ENCODE peak calls at places on chromosomes 11 and 22, in ten cellular contexts. One of them, this sample, is unnamed.
A peak's percentile ranks its signal among the peaks of the same experiment; 100 is the strongest.

GRCh38 chr11:8289426-8290047 is 25.9 kb upstream of the LMO1 start:
- DNase-seq in body of pancreas: peak; percentile 5
- DNase-seq in GM23248: no peak
- DNase-seq in prostate gland: no peak
- DNase-seq in foreskin keratinocyte: no peak
- DNase-seq in fibroblast of lung: no peak
- DNase-seq in MG63: no peak
- DNase-seq in CD4-positive, alpha-beta T cell: no peak
- DNase-seq in gastrocnemius medialis: no peak
- DNase-seq in neuronal stem cell: peak; percentile 54
- DNase-seq in this sample: no peak

GRCh38 chr22:20165913-20166312 is 15.1 kb upstream of the CCDC188 start:
- DNase-seq in MG63: no peak
- DNase-seq in gastrocnemius medialis: no peak
- DNase-seq in foreskin keratinocyte: no peak
- DNase-seq in neuronal stem cell: no peak
- DNase-seq in fibroblast of lung: no peak
- DNase-seq in body of pancreas: no peak
- DNase-seq in CD4-positive, alpha-beta T cell: no peak
- DNase-seq in prostate gland: no peak
- DNase-seq in GM23248: no peak
- DNase-seq in this sample: no peak

GRCh38 chr11:17719940-17720795 is 797 bp downstream of the MYOD1 start:
- DNase-seq in foreskin keratinocyte: no peak
- DNase-seq in MG63: no peak
- DNase-seq in fibroblast of lung: no peak
- DNase-seq in body of pancreas: no peak
- DNase-seq in CD4-positive, alpha-beta T cell: no peak
- DNase-seq in prostate gland: no peak
- DNase-seq in GM23248: peak; percentile 23
- DNase-seq in gastrocnemius medialis: peak; percentile 21
- DNase-seq in neuronal stem cell: no peak
- DNase-seq in this sample: no peak

GRCh38 chr11:9015677-9016076 is 11.9 kb upstream of the NRIP3 start:
- DNase-seq in gastrocnemius medialis: peak; percentile 50
- DNase-seq in neuronal stem cell: peak; percentile 65
- DNase-seq in fibroblast of lung: peak; percentile 85
- DNase-seq in body of pancreas: peak; percentile 70
- DNase-seq in prostate gland: peak; percentile 75
- DNase-seq in CD4-positive, alpha-beta T cell: peak; percentile 35
- DNase-seq in foreskin keratinocyte: peak; percentile 57
- DNase-seq in MG63: peak; percentile 98
- DNase-seq in GM23248: peak; percentile 82
- DNase-seq in this sample: peak; percentile 60

GRCh38 chr11:115919341-115920086 is 415.3 kb upstream of the CADM1 start:
- DNase-seq in GM23248: no peak
- DNase-seq in body of pancreas: no peak
- DNase-seq in prostate gland: no peak
- DNase-seq in foreskin keratinocyte: no peak
- DNase-seq in MG63: peak; percentile 17
- DNase-seq in gastrocnemius medialis: no peak
- DNase-seq in fibroblast of lung: peak; percentile 72
- DNase-seq in CD4-positive, alpha-beta T cell: no peak
- DNase-seq in neuronal stem cell: no peak
- DNase-seq in this sample: no peak

GRCh38 chr11:121522043-121522941 is 69.5 kb upstream of the SORL1-AS1 start:
- DNase-seq in prostate gland: no peak
- DNase-seq in foreskin keratinocyte: peak; percentile 56
- DNase-seq in gastrocnemius medialis: no peak
- DNase-seq in GM23248: no peak
- DNase-seq in fibroblast of lung: no peak
- DNase-seq in CD4-positive, alpha-beta T cell: no peak
- DNase-seq in body of pancreas: no peak
- DNase-seq in MG63: no peak
- DNase-seq in neuronal stem cell: no peak
- DNase-seq in this sample: no peak

GRCh38 chr11:19853016-19853415 is 140.4 kb downstream of the NAV2 start:
- DNase-seq in body of pancreas: no peak
- DNase-seq in gastrocnemius medialis: no peak
- DNase-seq in neuronal stem cell: no peak
- DNase-seq in GM23248: peak; percentile 81
- DNase-seq in fibroblast of lung: no peak
- DNase-seq in foreskin keratinocyte: no peak
- DNase-seq in MG63: no peak
- DNase-seq in CD4-positive, alpha-beta T cell: no peak
- DNase-seq in prostate gland: no peak
- DNase-seq in this sample: no peak

GRCh38 chr11:15547685-15548084 is 433.0 kb downstream of the INSC start:
- DNase-seq in MG63: no peak
- DNase-seq in foreskin keratinocyte: no peak
- DNase-seq in CD4-positive, alpha-beta T cell: no peak
- DNase-seq in GM23248: no peak
- DNase-seq in prostate gland: no peak
- DNase-seq in gastrocnemius medialis: no peak
- DNase-seq in body of pancreas: no peak
- DNase-seq in fibroblast of lung: no peak
- DNase-seq in neuronal stem cell: peak; percentile 47
- DNase-seq in this sample: no peak

DNA sequence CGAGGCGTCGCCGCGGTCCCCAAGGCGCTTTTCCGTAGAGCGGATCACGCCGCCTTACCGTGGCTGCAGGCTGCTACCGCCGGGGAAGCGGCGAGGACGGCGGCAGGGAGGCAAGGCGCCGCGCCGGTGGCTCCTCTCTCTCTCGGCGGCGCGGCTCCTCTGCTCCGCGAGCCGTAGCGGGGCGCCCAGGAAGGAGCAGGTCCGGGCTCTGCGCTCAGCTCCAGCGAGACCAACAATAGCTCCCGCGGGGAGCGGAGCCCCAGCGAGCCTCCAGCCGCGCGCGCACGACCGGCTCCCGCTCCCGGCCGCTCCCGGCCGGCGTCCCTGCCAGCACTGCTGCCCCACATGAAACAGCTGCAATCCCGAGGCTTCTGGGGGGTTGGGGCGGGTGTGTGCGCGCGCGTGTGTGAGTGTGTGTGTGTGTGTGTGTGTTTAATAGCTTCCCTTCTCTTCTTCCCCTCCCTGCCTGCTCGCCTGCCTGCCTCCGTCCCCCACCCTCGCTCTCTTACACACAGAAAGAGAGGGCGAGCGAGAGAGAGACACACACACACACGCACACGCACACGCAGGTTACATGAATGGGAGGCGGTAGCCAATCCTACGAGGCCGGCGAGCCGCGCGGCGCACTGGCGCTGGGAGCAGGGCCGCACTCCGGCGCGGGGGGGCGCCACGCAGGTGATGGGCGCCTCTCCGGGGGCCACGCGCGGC is at the start of gene TENM4:
- DNase-seq in neuronal stem cell: peak; percentile 67
- DNase-seq in CD4-positive, alpha-beta T cell: no peak
- DNase-seq in MG63: peak; percentile 31
- DNase-seq in GM23248: peak; percentile 61
- DNase-seq in gastrocnemius medialis: no peak
- DNase-seq in fibroblast of lung: peak; percentile 96
- DNase-seq in prostate gland: peak; percentile 40
- DNase-seq in body of pancreas: no peak
- DNase-seq in foreskin keratinocyte: peak; percentile 80
- DNase-seq in this sample: no peak
- H3K27me3 ChIP-seq in neuronal stem cell: peaks cover 2% of the 10 kb centered on the region
- H3K27me3 ChIP-seq in CD4-positive, alpha-beta T cell: peaks cover 74% of the 10 kb centered on the region
- H3K27me3 ChIP-seq in MG63: peaks cover 76% of the 10 kb centered on the region
- H3K27me3 ChIP-seq in GM23248: peaks cover 64% of the 10 kb centered on the region
- H3K27me3 ChIP-seq in gastrocnemius medialis: peaks cover 64% of the 10 kb centered on the region
- H3K27me3 ChIP-seq in fibroblast of lung: no peaks in the 10 kb centered on the region
- H3K27me3 ChIP-seq in prostate gland: no peaks in the 10 kb centered on the region
- H3K27me3 ChIP-seq in body of pancreas: peaks cover 45% of the 10 kb centered on the region
- H3K27me3 ChIP-seq in foreskin keratinocyte: no peaks in the 10 kb centered on the region
- H3K27me3 ChIP-seq in this sample: peaks cover 54% of the 10 kb centered on the region

GRCh38 chr11:72736452-72737069 is 15.6 kb downstream of the ARAP1 start:
- DNase-seq in CD4-positive, alpha-beta T cell: peak; percentile 37
- DNase-seq in MG63: peak; percentile 69
- DNase-seq in GM23248: peak; percentile 86
- DNase-seq in gastrocnemius medialis: peak; percentile 50
- DNase-seq in foreskin keratinocyte: peak; percentile 57
- DNase-seq in fibroblast of lung: peak; percentile 39
- DNase-seq in body of pancreas: no peak
- DNase-seq in neuronal stem cell: no peak
- DNase-seq in prostate gland: no peak
- DNase-seq in this sample: peak; percentile 81

GRCh38 chr11:72739240-72740059 is 12.8 kb downstream of the ARAP1 start:
- DNase-seq in gastrocnemius medialis: no peak
- DNase-seq in fibroblast of lung: no peak
- DNase-seq in GM23248: no peak
- DNase-seq in foreskin keratinocyte: no peak
- DNase-seq in MG63: no peak
- DNase-seq in neuronal stem cell: no peak
- DNase-seq in CD4-positive, alpha-beta T cell: no peak
- DNase-seq in prostate gland: no peak
- DNase-seq in body of pancreas: no peak
- DNase-seq in this sample: no peak

GRCh38 chr11:72740060-72740424 is 12.2 kb downstream of the ARAP1 start:
- DNase-seq in prostate gland: no peak
- DNase-seq in body of pancreas: no peak
- DNase-seq in neuronal stem cell: no peak
- DNase-seq in CD4-positive, alpha-beta T cell: no peak
- DNase-seq in gastrocnemius medialis: no peak
- DNase-seq in MG63: no peak
- DNase-seq in fibroblast of lung: no peak
- DNase-seq in GM23248: no peak
- DNase-seq in foreskin keratinocyte: no peak
- DNase-seq in this sample: no peak

GRCh38 chr11:72737341-72737740 is 14.9 kb downstream of the ARAP1 start:
- DNase-seq in fibroblast of lung: no peak
- DNase-seq in GM23248: no peak
- DNase-seq in foreskin keratinocyte: no peak
- DNase-seq in neuronal stem cell: no peak
- DNase-seq in body of pancreas: no peak
- DNase-seq in MG63: no peak
- DNase-seq in gastrocnemius medialis: no peak
- DNase-seq in prostate gland: no peak
- DNase-seq in CD4-positive, alpha-beta T cell: no peak
- DNase-seq in this sample: no peak

DNA sequence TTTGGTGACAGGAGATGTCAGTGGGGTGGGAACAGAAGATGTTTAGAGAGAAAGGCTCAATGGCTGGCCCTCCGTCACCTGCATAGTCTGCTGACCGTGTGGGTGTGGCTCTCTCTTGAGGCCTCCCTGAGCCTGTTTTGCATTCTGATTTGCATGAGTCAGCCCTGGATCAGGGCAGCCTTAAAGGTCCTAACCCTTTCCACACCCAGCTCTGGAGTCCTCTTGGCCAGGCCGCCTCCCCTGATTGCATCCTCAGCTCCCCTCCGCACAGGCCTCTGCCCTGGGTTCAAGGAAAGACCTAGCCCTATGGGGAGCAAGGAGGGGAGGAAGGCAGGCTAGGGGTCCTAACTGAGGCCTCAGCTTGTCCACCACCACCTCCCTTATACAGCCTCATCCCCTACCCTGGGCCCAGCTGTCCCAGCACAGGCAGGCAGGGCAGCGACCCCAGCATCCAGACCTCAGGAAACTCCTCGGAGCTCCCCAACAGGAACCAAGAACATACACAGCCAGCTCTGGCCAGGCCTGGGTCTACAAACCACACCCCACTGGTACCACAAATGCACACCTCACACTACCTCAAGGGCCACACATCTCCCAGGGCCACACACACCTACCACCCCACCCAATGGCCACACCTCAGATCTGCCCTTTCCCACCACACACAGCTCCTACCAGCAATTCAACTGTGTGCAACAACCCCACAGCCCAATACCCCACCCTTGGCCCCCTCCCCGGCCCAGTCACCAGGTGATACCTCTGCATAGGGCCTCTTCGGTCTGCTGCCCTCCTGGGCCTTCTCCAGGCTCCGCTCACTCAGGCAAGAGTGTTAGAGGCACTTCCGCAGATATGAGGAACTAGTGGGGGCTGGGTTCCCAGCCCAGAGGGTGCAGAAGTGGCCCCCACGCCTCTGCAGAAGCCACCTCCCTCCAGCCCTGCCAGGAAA is 13.7 kb downstream of the ARAP1 start:
- DNase-seq in neuronal stem cell: no peak
- DNase-seq in GM23248: peak; percentile 83
- DNase-seq in fibroblast of lung: peak; percentile 59
- DNase-seq in MG63: peak; percentile 50
- DNase-seq in body of pancreas: no peak
- DNase-seq in prostate gland: no peak
- DNase-seq in gastrocnemius medialis: no peak
- DNase-seq in CD4-positive, alpha-beta T cell: no peak
- DNase-seq in foreskin keratinocyte: no peak
- DNase-seq in this sample: peak; percentile 37
- H3K27me3 ChIP-seq in neuronal stem cell: no peaks in the 10 kb centered on the region
- H3K27me3 ChIP-seq in GM23248: no peaks in the 10 kb centered on the region
- H3K27me3 ChIP-seq in fibroblast of lung: no peaks in the 10 kb centered on the region
- H3K27me3 ChIP-seq in MG63: no peaks in the 10 kb centered on the region
- H3K27me3 ChIP-seq in body of pancreas: no peaks in the 10 kb centered on the region
- H3K27me3 ChIP-seq in prostate gland: no peaks in the 10 kb centered on the region
- H3K27me3 ChIP-seq in gastrocnemius medialis: no peaks in the 10 kb centered on the region
- H3K27me3 ChIP-seq in CD4-positive, alpha-beta T cell: no peaks in the 10 kb centered on the region
- H3K27me3 ChIP-seq in foreskin keratinocyte: no peaks in the 10 kb centered on the region
- H3K27me3 ChIP-seq in this sample: no peaks in the 10 kb centered on the region

DNA sequence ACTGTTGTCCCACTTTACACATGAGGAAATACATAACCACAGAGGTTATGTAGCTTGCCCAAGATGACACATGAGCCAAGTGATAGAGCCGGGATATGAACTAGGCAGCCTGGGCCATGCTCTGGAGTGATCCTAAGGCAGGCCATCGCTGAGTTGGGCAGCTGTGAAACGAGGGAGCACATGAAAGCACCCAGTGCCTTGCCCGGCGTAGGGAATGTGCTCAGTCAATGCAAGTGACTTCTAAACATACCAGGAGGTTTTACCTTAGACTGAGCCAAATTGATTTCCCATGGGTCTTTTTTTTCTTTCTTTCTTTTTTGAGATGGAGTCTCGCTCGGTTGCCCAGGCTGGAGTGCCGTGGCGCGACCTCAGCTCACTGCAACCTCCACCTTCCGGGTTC is 10.5 kb downstream of the GRIK4 start:
- DNase-seq in GM23248: no peak
- DNase-seq in gastrocnemius medialis: no peak
- DNase-seq in neuronal stem cell: no peak
- DNase-seq in CD4-positive, alpha-beta T cell: no peak
- DNase-seq in prostate gland: no peak
- DNase-seq in fibroblast of lung: no peak
- DNase-seq in MG63: no peak
- DNase-seq in foreskin keratinocyte: no peak
- DNase-seq in body of pancreas: no peak
- DNase-seq in this sample: no peak
- H3K27me3 ChIP-seq in GM23248: peaks cover 9% of the 10 kb centered on the region
- H3K27me3 ChIP-seq in gastrocnemius medialis: peaks cover 9% of the 10 kb centered on the region
- H3K27me3 ChIP-seq in neuronal stem cell: no peaks in the 10 kb centered on the region
- H3K27me3 ChIP-seq in CD4-positive, alpha-beta T cell: peaks cover 6% of the 10 kb centered on the region
- H3K27me3 ChIP-seq in prostate gland: no peaks in the 10 kb centered on the region
- H3K27me3 ChIP-seq in fibroblast of lung: peaks cover 3% of the 10 kb centered on the region
- H3K27me3 ChIP-seq in MG63: no peaks in the 10 kb centered on the region
- H3K27me3 ChIP-seq in foreskin keratinocyte: peaks cover 22% of the 10 kb centered on the region
- H3K27me3 ChIP-seq in body of pancreas: peaks cover 3% of the 10 kb centered on the region
- H3K27me3 ChIP-seq in this sample: peaks cover 95% of the 10 kb centered on the region

GRCh38 chr22:37069319-37069718 is 17.8 kb downstream of the KCTD17 start:
- DNase-seq in GM23248: peak; percentile 26
- DNase-seq in body of pancreas: no peak
- DNase-seq in MG63: no peak
- DNase-seq in fibroblast of lung: no peak
- DNase-seq in neuronal stem cell: no peak
- DNase-seq in CD4-positive, alpha-beta T cell: no peak
- DNase-seq in foreskin keratinocyte: no peak
- DNase-seq in prostate gland: no peak
- DNase-seq in gastrocnemius medialis: no peak
- DNase-seq in this sample: no peak

GRCh38 chr22:37070744-37071143 is 19.2 kb downstream of the KCTD17 start:
- DNase-seq in gastrocnemius medialis: no peak
- DNase-seq in MG63: no peak
- DNase-seq in CD4-positive, alpha-beta T cell: no peak
- DNase-seq in prostate gland: no peak
- DNase-seq in neuronal stem cell: no peak
- DNase-seq in GM23248: no peak
- DNase-seq in foreskin keratinocyte: no peak
- DNase-seq in fibroblast of lung: no peak
- DNase-seq in body of pancreas: no peak
- DNase-seq in this sample: no peak

GRCh38 chr22:37069719-37070118 is 18.2 kb downstream of the KCTD17 start:
- DNase-seq in body of pancreas: no peak
- DNase-seq in GM23248: no peak
- DNase-seq in foreskin keratinocyte: no peak
- DNase-seq in CD4-positive, alpha-beta T cell: no peak
- DNase-seq in fibroblast of lung: no peak
- DNase-seq in MG63: no peak
- DNase-seq in gastrocnemius medialis: no peak
- DNase-seq in neuronal stem cell: no peak
- DNase-seq in prostate gland: no peak
- DNase-seq in this sample: no peak

GRCh38 chr22:37068859-37069258 is 17.3 kb downstream of the KCTD17 start:
- DNase-seq in foreskin keratinocyte: no peak
- DNase-seq in prostate gland: no peak
- DNase-seq in gastrocnemius medialis: no peak
- DNase-seq in body of pancreas: no peak
- DNase-seq in MG63: no peak
- DNase-seq in GM23248: peak; percentile 24
- DNase-seq in fibroblast of lung: no peak
- DNase-seq in CD4-positive, alpha-beta T cell: no peak
- DNase-seq in neuronal stem cell: no peak
- DNase-seq in this sample: no peak

GRCh38 chr22:37070334-37070733 is 18.8 kb downstream of the KCTD17 start:
- DNase-seq in MG63: no peak
- DNase-seq in GM23248: no peak
- DNase-seq in gastrocnemius medialis: no peak
- DNase-seq in fibroblast of lung: no peak
- DNase-seq in neuronal stem cell: no peak
- DNase-seq in CD4-positive, alpha-beta T cell: no peak
- DNase-seq in body of pancreas: no peak
- DNase-seq in foreskin keratinocyte: no peak
- DNase-seq in prostate gland: no peak
- DNase-seq in this sample: no peak
- H3K27me3 ChIP-seq in MG63: peaks cover 19% of the 10 kb centered on the region
- H3K27me3 ChIP-seq in GM23248: peaks cover 23% of the 10 kb centered on the region
- H3K27me3 ChIP-seq in gastrocnemius medialis: peaks cover 24% of the 10 kb centered on the region
- H3K27me3 ChIP-seq in fibroblast of lung: peaks cover 6% of the 10 kb centered on the region
- H3K27me3 ChIP-seq in neuronal stem cell: peaks cover 4% of the 10 kb centered on the region
- H3K27me3 ChIP-seq in CD4-positive, alpha-beta T cell: peaks cover 18% of the 10 kb centered on the region
- H3K27me3 ChIP-seq in body of pancreas: peaks cover 4% of the 10 kb centered on the region
- H3K27me3 ChIP-seq in foreskin keratinocyte: peaks cover 38% of the 10 kb centered on the region
- H3K27me3 ChIP-seq in prostate gland: peaks cover 9% of the 10 kb centered on the region
- H3K27me3 ChIP-seq in this sample: peaks cover 50% of the 10 kb centered on the region